ENCODE peak calls at places on chromosomes 4 and X, in five cellular contexts. D is SK-N-SH, O is A549, R is K562, A is HepG2. V is an unnamed sample.
A peak's percentile ranks its signal among the peaks of the same experiment; 100 is the strongest.

GRCh38 chr4:1910643-1911042 is 39.5 kb downstream of the NSD2 start:
- DNase-seq in A (peak; percentile 55), O (peak; percentile 41), D (peak; percentile 61), R (peak; percentile 52), V (no peak)

GRCh38 chr4:94732358-94732698 is 25.4 kb upstream of the BMPR1B start:
- DNase-seq in A (no peak), D (no peak), O (no peak), R (no peak), V (no peak)

GRCh38 chr4:112516401-112517066 is 554 bp upstream of the NEUROG2 start:
- DNase-seq in A (no peak), O (no peak), D (peak; percentile 81), R (peak; percentile 33), V (no peak)

GRCh38 chr4:5051692-5052423 is 578 bp downstream of the STK32B start:
- DNase-seq in O (peak; percentile 33), D (no peak), R (no peak), A (no peak), V (no peak)

GRCh38 chr4:163400911-163401310 is 57.2 kb downstream of the NPY5R start:
- DNase-seq in O (no peak), D (no peak), R (no peak), A (no peak), V (no peak)

GRCh38 chrX:149493567-149494562 is 11.2 kb downstream of the IDS start:
- DNase-seq in O (no peak), D (no peak), A (no peak), R (peak; percentile 40), V (no peak)

GRCh38 chrX:57573754-57574153 is 18.1 kb upstream of the ZXDB start:
- DNase-seq in D (no peak), O (no peak), A (no peak), R (no peak), V (no peak)

GRCh38 chr4:8270418-8270771 is 841 bp downstream of the HTRA3 start:
- DNase-seq in A (no peak), R (no peak), O (no peak), D (no peak), V (no peak)

GRCh38 chr4:25367004-25367621 is 9.9 kb upstream of the ANAPC4 start:
- DNase-seq in O (no peak), D (peak; percentile 19), A (no peak), R (peak; percentile 20), V (no peak)

GRCh38 chr4:8710946-8711345 is 118.4 kb downstream of the CPZ start:
- DNase-seq in R (no peak), D (peak; percentile 3), O (no peak), A (no peak), V (no peak)

GRCh38 chr4:4667643-4668081 is 125.8 kb upstream of the STX18 start:
- DNase-seq in A (no peak), D (no peak), O (no peak), R (no peak), V (no peak)

GRCh38 chr4:24856586-24856985 is 56.3 kb downstream of the CCDC149 start:
- DNase-seq in D (peak; percentile 7), A (no peak), R (no peak), O (no peak), V (peak; percentile 64)

GRCh38 chr4:113981591-113981990 is 2.1 kb upstream of the ARSJ start:
- DNase-seq in A (no peak), O (no peak), R (no peak), D (no peak), V (no peak)

GRCh38 chr4:21304061-21304541 is 603.8 kb downstream of the PACRGL start:
- DNase-seq in R (no peak), A (no peak), O (no peak), D (peak; percentile 71), V (no peak)

GRCh38 chrX:72045552-72046277 is 86.0 kb downstream of the RTL5 start:
- DNase-seq in D (peak; percentile 66), A (no peak), O (no peak), R (no peak), V (no peak)

GRCh38 chr4:168717852-168718251 is 221.0 kb downstream of the PALLD start:
- DNase-seq in O (no peak), D (no peak), R (no peak), A (no peak), V (no peak)

GRCh38 chr4:126630171-126630570 is 1002.6 kb upstream of the INTU start:
- DNase-seq in A (no peak), O (no peak), R (no peak), D (no peak), V (no peak)

GRCh38 chr4:179755322-179755721 is 2313.1 kb upstream of the AGA start:
- DNase-seq in D (no peak), R (no peak), O (no peak), A (no peak), V (no peak)

GRCh38 chr4:136754810-136755530 is 777.3 kb downstream of the PCDH18 start:
- DNase-seq in O (no peak), R (no peak), A (no peak), D (no peak), V (no peak)

GRCh38 chr4:85761803-85762202 is 286.9 kb downstream of the ARHGAP24 start:
- DNase-seq in D (no peak), A (no peak), O (no peak), R (no peak), V (no peak)

GRCh38 chrX:120260369-120260768 is 9.8 kb downstream of the ZBTB33 start:
- DNase-seq in D (no peak), A (no peak), O (no peak), R (no peak), V (no peak)

GRCh38 chr4:89762311-89762710 is 74.7 kb downstream of the SNCA start:
- DNase-seq in R (no peak), O (no peak), A (no peak), D (no peak), V (no peak)

GRCh38 chr4:108060164-108060563 is 70.5 kb downstream of the HADH start:
- DNase-seq in R (peak; percentile 35), D (peak; percentile 54), O (peak; percentile 6), A (peak; percentile 2), V (no peak)

GRCh38 chr4:124738994-124739393 is 26.5 kb upstream of the ANKRD50 start:
- DNase-seq in R (no peak), A (no peak), D (no peak), O (no peak), V (no peak)

GRCh38 chr4:105015750-105016149 is 130.9 kb upstream of the TET2 start:
- DNase-seq in O (no peak), D (no peak), R (no peak), A (no peak), V (no peak)

GRCh38 chr4:105641876-105642275 is 66.6 kb downstream of the INTS12 start:
- DNase-seq in D (no peak), A (no peak), R (no peak), O (no peak), V (no peak)

GRCh38 chr4:23750125-23750524 is 139.7 kb downstream of the PPARGC1A start:
- DNase-seq in O (no peak), R (no peak), A (no peak), D (no peak), V (no peak)

GRCh38 chr4:140252742-140253555 is 99.0 kb upstream of the MAML3 start:
- DNase-seq in D (peak; percentile 94), O (peak; percentile 63), A (no peak), R (peak; percentile 73), V (no peak)

GRCh38 chr4:173367946-173368345 is 2.8 kb upstream of the SAP30 start:
- DNase-seq in D (no peak), O (no peak), R (peak; percentile 23), A (no peak), V (no peak)

GRCh38 chr4:26420903-26421302 is 69.4 kb downstream of the CCKAR start:
- DNase-seq in R (no peak), A (no peak), D (no peak), O (no peak), V (no peak)
- TF ChIP-seq EP300 in R (no peak), A (no peak), D (no peak), O (no peak), V (no peak)

DNA sequence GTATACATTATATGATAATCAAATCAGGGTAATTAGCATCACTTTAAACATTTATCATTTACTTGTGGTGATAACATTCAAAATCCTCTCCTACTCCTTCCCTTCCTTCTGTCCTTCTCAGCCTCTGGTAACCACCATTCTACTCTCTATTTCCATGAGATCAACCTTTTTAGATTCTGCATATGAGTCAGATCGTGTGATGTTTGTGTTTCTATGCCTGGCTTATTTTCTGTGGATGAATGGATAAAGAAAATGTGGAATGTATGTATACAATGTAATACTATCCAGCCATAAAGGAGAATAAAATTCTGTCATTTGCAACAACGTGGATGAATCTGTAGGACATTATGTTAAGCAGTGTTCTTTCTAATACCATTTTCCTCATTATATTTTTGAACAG is 123.9 kb downstream of the NAA11 start:
- DNase-seq in O (no peak), D (no peak), A (no peak), R (no peak), V (no peak)
- TF ChIP-seq SMC3 in O (no peak), D (no peak), A (no peak), R (no peak), V (no peak)

DNA sequence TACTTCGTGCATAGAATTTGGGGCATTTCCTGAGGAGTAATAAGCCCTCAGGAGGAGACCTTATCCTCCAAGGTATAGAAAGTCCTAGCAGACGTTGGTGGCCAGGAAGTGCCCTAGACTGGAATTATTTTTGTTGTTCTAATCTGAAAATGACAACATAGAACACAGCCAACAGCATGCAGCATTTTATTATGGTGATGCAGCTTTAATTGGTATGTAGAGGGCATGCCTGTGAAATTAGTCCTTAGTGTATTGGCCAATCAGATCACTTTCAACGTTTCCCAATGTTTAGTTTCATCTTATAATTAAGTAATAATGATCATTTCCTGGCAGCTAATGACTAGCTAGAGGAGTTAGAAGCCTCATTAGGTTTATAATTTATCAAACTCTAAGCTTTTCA is 199.2 kb downstream of the SHROOM3 start:
- DNase-seq in A (no peak), R (no peak), O (no peak), D (no peak), V (no peak)
- TF ChIP-seq EP300 in A (no peak), R (no peak), O (no peak), D (no peak), V (no peak)

GRCh38 chrX:17860179-17860780 is 818 bp downstream of the RAI2 start:
- DNase-seq in D (peak; percentile 54), R (no peak), O (no peak), A (no peak), V (no peak)
- TF ChIP-seq SMC3 in D (no peak), R (no peak), O (no peak), A (no peak), V (no peak)

V was measured in GM12878.